ENCODE peak calls at places on chromosomes 13 and 19, in ten cellular contexts. O, N, D, Y, X, F, K, W, H and L are unnamed samples.

GRCh38 chr13:101058841-101059240 is 357.5 kb downstream of the NALCN start:
- DNase-seq in F (no peak), K (no peak), D (no peak), X (no peak), O (no peak), H (no peak), N (no peak), Y (no peak), W (no peak), L (no peak)

GRCh38 chr19:8578642-8579265 is 1.5 kb upstream of the MYO1F start:
- DNase-seq in O (peak; percentile 64), F (peak; percentile 61), W (peak; percentile 76), H (no peak), K (peak; percentile 40), Y (peak; percentile 75), X (peak; percentile 91), D (peak; percentile 86), N (peak; percentile 63), L (no peak)

GRCh38 chr19:11125994-11126685 is 29.4 kb downstream of the SPC24 start:
- DNase-seq in N (peak; percentile 76), O (peak; percentile 56), W (peak; percentile 65), K (peak; percentile 49), F (peak; percentile 75), Y (peak; percentile 80), D (peak; percentile 87), H (no peak), X (peak; percentile 82), L (peak; percentile 46)

GRCh38 chr13:86446311-86446710 is 647.1 kb upstream of the SLITRK6 start:
- DNase-seq in F (no peak), D (peak; percentile 49), O (no peak), X (no peak), H (no peak), W (no peak), N (no peak), K (peak; percentile 93), Y (peak; percentile 96), L (no peak)

GRCh38 chr19:48489608-48490216 is 20.5 kb downstream of the CYTH2 start:
- DNase-seq in H (no peak), X (peak; percentile 73), K (no peak), N (peak; percentile 66), D (peak; percentile 77), O (peak; percentile 65), W (peak; percentile 65), F (peak; percentile 98), Y (peak; percentile 58), L (no peak)

GRCh38 chr13:108214511-108215383 is 589 bp downstream of the LIG4 start:
- DNase-seq in O (no peak), D (peak; percentile 19), N (peak; percentile 4), W (no peak), F (no peak), X (peak; percentile 36), K (no peak), Y (peak; percentile 22), H (no peak), L (no peak)

GRCh38 chr13:107819071-107819470 is 396.3 kb downstream of the LIG4 start:
- DNase-seq in X (no peak), O (no peak), F (no peak), Y (no peak), D (peak; percentile 82), K (no peak), N (no peak), W (no peak), H (no peak), L (no peak)

GRCh38 chr19:10602330-10603083 is 15.4 kb upstream of the AP1M2 start:
- DNase-seq in D (peak; percentile 81), N (peak; percentile 79), K (peak; percentile 19), W (peak; percentile 85), H (no peak), Y (peak; percentile 73), O (peak; percentile 79), X (peak; percentile 88), F (peak; percentile 46), L (peak; percentile 39)

GRCh38 chr13:110125157-110125556 is 181.8 kb downstream of the COL4A1 start:
- DNase-seq in Y (no peak), W (no peak), X (no peak), O (no peak), N (no peak), H (no peak), K (no peak), D (no peak), F (no peak), L (no peak)

GRCh38 chr13:23621316-23621645 is 51.1 kb downstream of the TNFRSF19 start:
- DNase-seq in Y (peak; percentile 84), W (no peak), N (peak; percentile 90), K (no peak), X (no peak), H (peak; percentile 57), D (peak; percentile 79), F (no peak), O (no peak), L (peak; percentile 70)

GRCh38 chr13:41613984-41614581 is 156.7 kb downstream of the RGCC start:
- DNase-seq in O (no peak), H (peak; percentile 83), N (peak; percentile 91), W (no peak), F (peak; percentile 93), Y (peak; percentile 93), X (no peak), D (peak; percentile 35), K (peak; percentile 92), L (peak; percentile 69)

GRCh38 chr13:83150616-83151307 is 731.5 kb downstream of the SLITRK1 start:
- DNase-seq in N (no peak), D (no peak), Y (peak; percentile 39), O (no peak), H (peak; percentile 9), X (no peak), F (no peak), W (no peak), K (no peak), L (no peak)

GRCh38 chr19:45901912-45902650 is at the start of gene MYPOP:
- DNase-seq in W (no peak), N (no peak), O (no peak), X (no peak), Y (no peak), F (no peak), K (no peak), H (no peak), D (no peak), L (no peak)

GRCh38 chr13:49836516-49836915 is 44.0 kb upstream of the KPNA3 start:
- DNase-seq in D (no peak), H (no peak), F (no peak), Y (peak; percentile 68), X (no peak), N (no peak), O (no peak), W (no peak), K (no peak), L (no peak)

GRCh38 chr19:33429891-33430673 is 56.6 kb downstream of the CEBPG start:
- DNase-seq in O (no peak), W (no peak), H (no peak), X (no peak), F (peak; percentile 23), D (no peak), N (no peak), K (no peak), Y (no peak), L (no peak)

GRCh38 chr13:46593403-46593802 is 40.4 kb downstream of the LRCH1 start:
- DNase-seq in D (no peak), W (peak; percentile 11), H (no peak), F (no peak), O (peak; percentile 27), X (peak; percentile 37), K (no peak), Y (no peak), N (no peak), L (no peak)